ENCODE peak calls at places on chromosomes 16 and 17, in eight cellular contexts. N is CD4-positive, CD25-positive, alpha-beta regulatory T cell; E is effector memory CD4-positive, alpha-beta T cell; D is tibial artery; T is mesendoderm; L is neural progenitor cell; C is lower leg skin; F is heart left ventricle. A is an unnamed sample.

GRCh38 chr17:75622771-75623273 is 10.4 kb upstream of the SMIM5 start:
- DNase-seq in C (no peak), D (no peak), N (no peak), F (no peak), T (no peak), E (no peak), L (no peak), A (no peak)

GRCh38 chr16:10514369-10515055 is 65.9 kb downstream of the EMP2 start:
- DNase-seq in E (no peak), L (peak), T (peak), D (no peak), C (peak), F (peak), N (peak), A (no peak)

GRCh38 chr17:42679001-42679491 is 2.3 kb upstream of the PLEKHH3 start:
- DNase-seq in D (peak), L (peak), F (no peak), C (peak), T (peak), N (no peak), E (peak), A (no peak)

GRCh38 chr17:81192386-81193050 is 26.5 kb upstream of the AATK start:
- DNase-seq in T (no peak), E (no peak), N (no peak), L (peak), D (no peak), F (no peak), C (no peak), A (no peak)

GRCh38 chr16:67814567-67814966 is 7.9 kb downstream of the TSNAXIP1 start:
- DNase-seq in N (no peak), T (no peak), F (no peak), L (no peak), E (no peak), C (no peak), D (no peak), A (no peak)

GRCh38 chr17:80870401-80870800 is 121.2 kb upstream of the CHMP6 start:
- DNase-seq in E (no peak), L (no peak), C (no peak), N (no peak), D (no peak), F (no peak), T (no peak), A (no peak)

GRCh38 chr17:49775546-49776260 is 11.8 kb upstream of the FAM117A start:
- DNase-seq in E (no peak), N (no peak), L (peak), D (no peak), T (peak), C (no peak), F (no peak), A (no peak)

GRCh38 chr16:79848739-79849518 is 248.4 kb upstream of the MAF start:
- DNase-seq in E (no peak), T (no peak), N (no peak), F (no peak), D (no peak), L (no peak), C (peak), A (no peak)

GRCh38 chr16:6081320-6081976 is 983.9 kb upstream of the EEF2KMT start:
- DNase-seq in E (no peak), C (no peak), T (peak), F (no peak), D (no peak), L (peak), N (no peak), A (no peak)

GRCh38 chr17:77328823-77329740 is 188.3 kb downstream of the SEC14L1 start:
- DNase-seq in E (no peak), L (no peak), T (no peak), N (no peak), D (peak), C (peak), F (peak), A (no peak)

GRCh38 chr17:65698381-65699061 is 137.1 kb upstream of the AXIN2 start:
- DNase-seq in C (no peak), N (no peak), E (no peak), F (no peak), D (no peak), L (peak), T (peak), A (no peak)

GRCh38 chr16:3536271-3536671 is 35.5 kb downstream of the CLUAP1 start:
- DNase-seq in L (no peak), T (no peak), N (no peak), F (no peak), C (no peak), D (no peak), E (no peak), A (no peak)

GRCh38 chr16:85611205-85611454 is 2.0 kb upstream of the GSE1 start:
- DNase-seq in T (no peak), L (peak), F (no peak), C (peak), E (no peak), D (no peak), N (no peak), A (no peak)

GRCh38 chr16:87729266-87729954 is 36.4 kb downstream of the KLHDC4 start:
- DNase-seq in C (no peak), E (no peak), L (no peak), N (no peak), D (no peak), F (peak), T (no peak), A (no peak)

GRCh38 chr17:64461788-64462187 is 12.9 kb downstream of the MILR1 start:
- DNase-seq in C (no peak), T (no peak), D (no peak), E (no peak), F (no peak), L (no peak), N (no peak), A (no peak)

GRCh38 chr16:22098538-22099255 is 6.4 kb downstream of the VWA3A start:
- DNase-seq in E (no peak), D (no peak), C (no peak), T (peak), N (peak), F (no peak), L (peak), A (no peak)

GRCh38 chr17:61943117-61943516 is 15.3 kb upstream of the INTS2 start:
- DNase-seq in F (no peak), D (no peak), N (no peak), E (no peak), L (no peak), T (no peak), C (no peak), A (no peak)

GRCh38 chr17:64355536-64356303 is 34.9 kb downstream of the PECAM1 start:
- DNase-seq in C (peak), F (no peak), T (no peak), N (no peak), L (no peak), D (peak), E (no peak), A (peak)

GRCh38 chr17:82648761-82649474 is 674 bp upstream of the WDR45B start:
- DNase-seq in E (no peak), F (peak), C (peak), N (peak), D (peak), L (peak), T (peak), A (peak)

GRCh38 chr17:8294814-8295316 is 335 bp downstream of the SLC25A35 start:
- DNase-seq in N (no peak), T (no peak), D (no peak), C (no peak), F (no peak), E (no peak), L (peak), A (no peak)

GRCh38 chr17:81722184-81723120 is 10.4 kb downstream of the SLC25A10 start:
- DNase-seq in D (no peak), C (no peak), T (no peak), L (no peak), F (no peak), N (no peak), E (no peak), A (no peak)

DNA sequence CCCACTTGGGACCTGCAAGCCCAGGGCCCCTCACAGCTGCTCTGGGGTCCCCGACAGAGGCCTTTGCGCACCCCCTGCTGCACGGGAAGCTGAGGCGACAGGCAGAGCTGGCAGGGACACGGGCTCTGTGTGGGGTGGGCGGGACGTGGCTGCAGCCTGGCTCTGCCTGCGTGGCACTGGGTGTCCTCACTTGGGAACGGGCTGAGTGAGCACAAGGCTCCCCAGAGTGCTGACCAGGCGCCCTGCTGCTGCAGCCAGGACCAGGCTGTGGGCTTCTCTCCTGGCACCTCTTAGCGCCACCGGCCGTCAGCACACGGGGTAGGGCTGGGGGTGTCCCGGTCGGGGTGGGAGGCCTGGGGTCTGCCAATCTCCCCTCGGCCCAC is 6.6 kb downstream of the C1QTNF8 start:
- DNase-seq in E (no peak), T (no peak), F (no peak), D (peak), N (no peak), C (no peak), L (no peak), A (no peak)
- H3K4me3 ChIP-seq in E (no peak), T (no peak), F (peak), D (peak), N (no peak), C (no peak), L (no peak), A (no peak)

GRCh38 chr16:56161658-56162057 is 29.6 kb upstream of the GNAO1 start:
- DNase-seq in D (no peak), E (no peak), T (no peak), L (no peak), N (no peak), C (no peak), F (no peak), A (no peak)
- H3K4me3 ChIP-seq in D (no peak), E (no peak), T (no peak), L (no peak), N (no peak), C (no peak), F (no peak), A (no peak)

GRCh38 chr17:39221572-39221971 is 4.2 kb downstream of the STAC2 start:
- DNase-seq in F (no peak), L (no peak), D (no peak), C (no peak), T (no peak), E (no peak), N (no peak), A (no peak)

GRCh38 chr17:39222151-39222550 is 3.6 kb downstream of the STAC2 start:
- DNase-seq in D (peak), C (no peak), T (no peak), F (no peak), E (no peak), L (no peak), N (no peak), A (no peak)

GRCh38 chr17:39223907-39224777 is 1.6 kb downstream of the STAC2 start:
- DNase-seq in E (no peak), L (no peak), C (no peak), D (no peak), N (no peak), F (no peak), T (no peak), A (no peak)

GRCh38 chr17:39224778-39225307 is 902 bp downstream of the STAC2 start:
- DNase-seq in F (no peak), D (no peak), L (peak), T (no peak), E (no peak), C (no peak), N (no peak), A (no peak)

GRCh38 chr17:39222866-39223834 is 2.6 kb downstream of the STAC2 start:
- DNase-seq in E (no peak), F (no peak), L (no peak), C (no peak), N (no peak), D (peak), T (no peak), A (peak)
- H3K4me3 ChIP-seq in E (no peak), F (no peak), L (no peak), C (no peak), N (no peak), D (peak), T (no peak), A (no peak)

DNA sequence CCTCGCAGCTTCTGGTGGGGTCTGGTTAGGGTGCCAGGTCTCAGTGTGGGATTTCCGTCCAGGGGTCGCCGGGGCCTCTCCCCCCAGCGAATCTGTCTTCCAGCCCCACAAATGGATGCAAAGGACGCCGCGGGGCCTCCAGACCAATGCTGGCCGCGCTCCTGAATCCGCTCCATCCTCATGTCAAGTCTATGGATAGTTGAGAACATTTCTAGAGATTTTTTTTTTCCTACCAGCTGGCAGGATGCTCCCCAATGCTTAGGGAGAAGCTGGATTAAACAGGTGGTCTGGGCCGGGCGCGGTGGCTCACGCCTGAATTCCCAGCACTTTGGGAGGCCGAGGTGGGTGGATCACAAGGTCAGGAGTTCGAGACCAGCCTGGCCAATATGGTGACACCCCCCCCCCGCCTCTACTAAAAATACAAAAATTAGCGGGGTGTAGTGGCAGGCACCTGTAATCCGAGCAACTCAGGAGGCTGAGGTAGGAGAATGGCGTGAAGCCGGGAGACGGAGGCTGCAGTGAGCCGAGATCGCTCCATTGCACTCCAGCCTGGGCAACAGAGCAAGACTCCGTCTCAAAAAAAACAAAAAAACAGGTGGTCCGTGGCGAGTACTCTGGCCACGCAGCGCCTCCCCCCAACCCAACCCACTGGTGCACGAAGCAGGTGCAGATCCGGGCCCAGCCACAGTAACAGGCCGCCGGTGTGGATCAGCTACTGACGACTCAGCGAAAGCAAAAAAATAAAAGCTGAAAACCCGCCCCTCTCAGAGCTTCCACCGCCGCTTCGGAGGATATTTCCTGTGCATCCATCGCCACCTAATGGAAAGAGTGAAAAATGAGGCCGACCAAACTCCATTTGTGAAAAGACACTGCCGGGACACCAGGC is 1.1 kb upstream of the NXN start:
- DNase-seq in T (peak), D (peak), E (peak), F (peak), C (peak), N (peak), L (peak), A (peak)
- H3K4me3 ChIP-seq in T (no peak), D (peak), E (peak), F (peak), C (no peak), N (peak), L (peak), A (no peak)

A was measured in aorta.